ENCODE peak calls at places on chromosomes 12 and 14, in ten cellular contexts. T is fibroblast of lung, R is tibial nerve, P is mammary epithelial cell, V is stomach, J is RWPE1, Q is DND-41, H is heart left ventricle, O is AG04450, E is A673. G is an unnamed sample.
A peak's percentile ranks its signal among the peaks of the same experiment; 100 is the strongest.

GRCh38 chr12:90174198-90174510 is 465.5 kb upstream of the ATP2B1 start:
- DNase-seq in T (no peak), R (no peak), P (peak; percentile 16), V (no peak), J (peak; percentile 3), Q (no peak), H (no peak), O (no peak), E (peak; percentile 19), G (no peak)

GRCh38 chr12:118357327-118358007 is 15.2 kb downstream of the TAOK3 start:
- DNase-seq in T (peak; percentile 64), R (no peak), P (peak; percentile 54), V (no peak), J (no peak), Q (peak; percentile 74), H (no peak), O (no peak), E (peak; percentile 87), G (peak; percentile 78)

GRCh38 chr12:117986705-117987469 is 18.1 kb upstream of the KSR2 start:
- DNase-seq in T (no peak), R (no peak), P (peak; percentile 90), V (no peak), J (peak; percentile 76), Q (no peak), H (no peak), O (no peak), E (peak; percentile 7), G (no peak)

GRCh38 chr12:12272869-12273268 is 6.0 kb upstream of the LRP6 start:
- DNase-seq in T (no peak), R (no peak), P (no peak), V (no peak), J (no peak), Q (no peak), H (no peak), O (no peak), E (no peak), G (peak; percentile 51)

GRCh38 chr14:99647407-99647806 is 2.5 kb downstream of the HHIPL1 start:
- DNase-seq in T (peak; percentile 15), R (no peak), P (no peak), V (no peak), J (no peak), Q (no peak), H (no peak), O (no peak), E (no peak), G (no peak)

GRCh38 chr12:12357697-12358476 is 1.0 kb downstream of the BORCS5 start:
- DNase-seq in T (no peak), R (no peak), P (peak; percentile 35), V (no peak), J (no peak), Q (peak; percentile 40), H (no peak), O (no peak), E (peak; percentile 66), G (no peak)

GRCh38 chr12:130601327-130601726 is 114.8 kb downstream of the RIMBP2 start:
- DNase-seq in T (no peak), R (no peak), P (no peak), V (no peak), J (no peak), Q (no peak), H (no peak), O (no peak), E (no peak), G (no peak)

GRCh38 chr14:74571901-74572828 is 39.9 kb downstream of the LTBP2 start:
- DNase-seq in T (peak; percentile 98), R (no peak), P (peak; percentile 99), V (no peak), J (peak; percentile 80), Q (no peak), H (peak; percentile 29), O (peak; percentile 97), E (peak; percentile 43), G (peak; percentile 98)

GRCh38 chr14:94904636-94905035 is 134.7 kb upstream of the GSC start:
- DNase-seq in T (no peak), R (no peak), P (no peak), V (no peak), J (no peak), Q (no peak), H (no peak), O (no peak), E (no peak), G (no peak)

GRCh38 chr12:22687677-22688076 is 62.7 kb downstream of the ETNK1 start:
- DNase-seq in T (peak; percentile 62), R (no peak), P (peak; percentile 51), V (no peak), J (no peak), Q (no peak), H (no peak), O (no peak), E (no peak), G (no peak)

GRCh38 chr12:121748571-121749265 is 36.2 kb downstream of the TMEM120B start:
- DNase-seq in T (peak; percentile 93), R (no peak), P (no peak), V (no peak), J (no peak), Q (no peak), H (peak; percentile 47), O (peak; percentile 71), E (peak; percentile 80), G (peak; percentile 88)

DNA sequence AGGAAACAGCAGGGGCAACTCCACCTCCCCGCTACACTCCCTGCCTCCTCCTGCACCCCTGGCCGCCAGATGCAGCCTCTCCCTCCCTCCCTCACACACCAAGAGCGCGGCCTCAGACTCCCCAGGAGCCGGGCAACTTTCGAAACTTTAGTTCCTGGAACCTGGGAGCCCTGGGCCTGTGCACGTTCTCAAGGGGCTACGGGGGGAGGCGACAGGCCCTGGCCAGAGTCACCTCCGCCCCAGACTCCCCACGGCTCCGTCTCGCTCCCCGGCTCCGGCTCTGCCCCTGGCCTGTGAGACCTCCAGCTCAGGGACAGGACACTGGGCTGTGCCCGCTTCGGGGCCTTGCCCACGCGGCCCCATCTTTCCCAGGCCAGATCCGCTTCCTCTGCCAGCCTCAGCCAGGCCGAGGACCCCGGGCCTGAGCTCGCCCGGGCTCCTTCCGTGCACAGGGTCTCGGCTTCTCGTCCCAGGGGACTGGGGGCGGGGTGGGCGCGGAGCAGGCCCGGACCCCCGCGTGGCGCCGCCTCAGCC is 5.5 kb downstream of the AMN start:
- DNase-seq in T (no peak), R (no peak), P (no peak), V (no peak), J (no peak), Q (no peak), H (no peak), O (no peak), E (no peak), G (peak; percentile 25)
- H3K27ac ChIP-seq in T (no peak overlapping the region), R (no peak overlapping the region), P (no peak overlapping the region), V (peak overlapping the region; percentile 86), J (peak overlapping the region; percentile 0), Q (no peak overlapping the region), H (no peak overlapping the region), O (no peak overlapping the region), E (no peak overlapping the region), G (no peak overlapping the region)

DNA sequence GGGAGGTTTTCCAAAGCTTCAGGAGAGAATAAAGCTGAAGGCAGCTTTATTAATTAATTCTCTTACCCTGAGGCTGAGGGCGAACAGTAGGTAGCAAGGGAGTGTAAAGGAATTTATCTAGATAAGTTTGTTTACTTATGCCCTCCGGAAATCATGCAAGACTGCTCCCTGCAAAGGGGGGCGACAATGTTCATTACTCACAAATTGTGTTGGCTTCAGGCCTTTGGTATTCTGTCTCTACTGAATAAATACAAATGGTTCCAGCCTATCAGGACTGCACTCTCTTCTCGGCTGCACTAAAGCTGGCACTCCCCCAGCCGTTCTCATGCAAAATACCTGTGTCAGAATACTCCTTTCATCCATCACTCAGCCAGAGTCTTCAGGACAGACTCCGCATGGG is 120.8 kb downstream of the PPHLN1 start:
- DNase-seq in T (no peak), R (no peak), P (no peak), V (no peak), J (no peak), Q (no peak), H (no peak), O (no peak), E (no peak), G (peak; percentile 34)
- H3K27ac ChIP-seq in T (no peak overlapping the region), R (no peak overlapping the region), P (no peak overlapping the region), V (no peak overlapping the region), J (no peak overlapping the region), Q (no peak overlapping the region), H (no peak overlapping the region), O (no peak overlapping the region), E (no peak overlapping the region), G (no peak overlapping the region)

GRCh38 chr12:7092986-7093460 is 778 bp upstream of the C1R start:
- DNase-seq in T (no peak), R (no peak), P (no peak), V (no peak), J (no peak), Q (no peak), H (no peak), O (no peak), E (no peak), G (no peak)
- H3K27ac ChIP-seq in T (peak overlapping the region; percentile 40), R (peak overlapping the region; percentile 91), P (no peak overlapping the region), V (peak overlapping the region; percentile 85), J (peak overlapping the region; percentile 63), Q (no peak overlapping the region), H (peak overlapping the region; percentile 82), O (peak overlapping the region; percentile 52), E (no peak overlapping the region), G (no peak overlapping the region)

GRCh38 chr12:123678981-123679380 is 8.1 kb downstream of the TCTN2 start:
- DNase-seq in T (no peak), R (no peak), P (no peak), V (no peak), J (no peak), Q (no peak), H (no peak), O (no peak), E (no peak), G (no peak)

GRCh38 chr12:123686636-123687190 is 15.8 kb downstream of the TCTN2 start:
- DNase-seq in T (no peak), R (no peak), P (no peak), V (no peak), J (no peak), Q (no peak), H (no peak), O (no peak), E (no peak), G (no peak)

GRCh38 chr12:123681605-123682004 is 10.7 kb downstream of the TCTN2 start:
- DNase-seq in T (no peak), R (no peak), P (no peak), V (no peak), J (no peak), Q (no peak), H (no peak), O (no peak), E (no peak), G (no peak)
- H3K27ac ChIP-seq in T (no peak overlapping the region), R (no peak overlapping the region), P (no peak overlapping the region), V (no peak overlapping the region), J (no peak overlapping the region), Q (no peak overlapping the region), H (no peak overlapping the region), O (no peak overlapping the region), E (no peak overlapping the region), G (no peak overlapping the region)

G was measured in cardiac muscle cell.